ENCODE peak calls at places on chromosome 5, in ten cellular contexts. C is uterus; D is HL-60; J is neural progenitor cell; Z is HFF-Myc; F is fibroblast of lung; H is colonic mucosa; K is mucosa of descending colon; T is CD8-positive, alpha-beta T cell; X is breast epithelium. G is an unnamed sample.

GRCh38 chr5:172282277-172283019 is 1.1 kb downstream of the UBTD2 start:
- DNase-seq in C (no peak), D (no peak), J (no peak), Z (no peak), F (no peak), H (no peak), K (no peak), T (no peak), X (no peak), G (no peak)

GRCh38 chr5:139457653-139458306 is 4.8 kb downstream of the ECSCR start:
- DNase-seq in C (no peak), D (no peak), J (no peak), Z (no peak), F (no peak), H (no peak), K (no peak), T (no peak), X (no peak), G (no peak)

GRCh38 chr5:102823441-102823874 is 68.4 kb downstream of the PAM start:
- DNase-seq in C (no peak), D (no peak), J (no peak), Z (peak), F (peak), H (no peak), K (no peak), T (no peak), X (no peak), G (peak)

GRCh38 chr5:59199868-59200267 is 617.0 kb downstream of the RAB3C start:
- DNase-seq in C (no peak), D (no peak), J (no peak), Z (no peak), F (no peak), H (no peak), K (no peak), T (no peak), X (no peak), G (no peak)

GRCh38 chr5:178227138-178227659 is 5.4 kb downstream of the PHYKPL start:
- DNase-seq in C (no peak), D (no peak), J (no peak), Z (no peak), F (no peak), H (no peak), K (no peak), T (no peak), X (no peak), G (no peak)

GRCh38 chr5:2185646-2186471 is 303.1 kb upstream of the IRX4 start:
- DNase-seq in C (no peak), D (no peak), J (no peak), Z (no peak), F (no peak), H (peak), K (no peak), T (no peak), X (peak), G (no peak)

GRCh38 chr5:60339691-60340191 is 360.2 kb downstream of the DEPDC1B start:
- DNase-seq in C (peak), D (no peak), J (no peak), Z (no peak), F (peak), H (no peak), K (no peak), T (no peak), X (no peak), G (peak)

GRCh38 chr5:38660194-38660668 is 103.8 kb upstream of the LIFR start:
- DNase-seq in C (no peak), D (no peak), J (peak), Z (no peak), F (no peak), H (no peak), K (no peak), T (no peak), X (peak), G (no peak)

GRCh38 chr5:90182726-90183125 is 226.8 kb downstream of the CETN3 start:
- DNase-seq in C (no peak), D (no peak), J (no peak), Z (no peak), F (no peak), H (no peak), K (no peak), T (no peak), X (no peak), G (no peak)

GRCh38 chr5:14035859-14036440 is 91.5 kb upstream of the DNAH5 start:
- DNase-seq in C (peak), D (no peak), J (peak), Z (peak), F (peak), H (peak), K (no peak), T (no peak), X (no peak), G (peak)

GRCh38 chr5:52150501-52150900 is 637.2 kb upstream of the ITGA1 start:
- DNase-seq in C (no peak), D (no peak), J (no peak), Z (no peak), F (no peak), H (no peak), K (no peak), T (no peak), X (no peak), G (no peak)

GRCh38 chr5:172834570-172835245 is 657 bp downstream of the ERGIC1 start:
- DNase-seq in C (no peak), D (no peak), J (peak), Z (no peak), F (no peak), H (no peak), K (peak), T (no peak), X (no peak), G (peak)

GRCh38 chr5:104265531-104266130 is 703.0 kb upstream of the NUDT12 start:
- DNase-seq in C (no peak), D (no peak), J (peak), Z (no peak), F (no peak), H (no peak), K (no peak), T (no peak), X (no peak), G (no peak)

GRCh38 chr5:141040763-141041426 is 10.3 kb upstream of the PCDHB1 start:
- DNase-seq in C (peak), D (peak), J (peak), Z (peak), F (peak), H (peak), K (peak), T (peak), X (peak), G (peak)
- TF ChIP-seq CTCF in C (peak), D (peak), J (peak), Z (peak), F (peak), H (peak), K (no peak), T (no peak), X (peak), G (peak)

GRCh38 chr5:150780180-150780692 is 1.7 kb downstream of the SMIM3 start:
- DNase-seq in C (peak), D (peak), J (no peak), Z (no peak), F (peak), H (peak), K (peak), T (no peak), X (no peak), G (peak)
- H3K4me3 ChIP-seq in C (peak), D (peak), J (peak), Z (peak), F (peak), H (peak), K (no peak), T (no peak), X (peak), G (peak)

GRCh38 chr5:8184455-8185063 is 315.6 kb downstream of the MTRR start:
- DNase-seq in C (no peak), D (no peak), J (peak), Z (peak), F (peak), H (peak), K (peak), T (peak), X (no peak), G (peak)
- TF ChIP-seq CTCF in C (no peak), D (peak), J (peak), Z (peak), F (peak), H (peak), K (peak), T (peak), X (no peak), G (peak)

GRCh38 chr5:169595172-169595820 is 11.7 kb downstream of the SPDL1 start:
- DNase-seq in C (no peak), D (no peak), J (no peak), Z (no peak), F (no peak), H (no peak), K (no peak), T (no peak), X (no peak), G (no peak)
- H3K4me3 ChIP-seq in C (no peak), D (no peak), J (no peak), Z (no peak), F (no peak), H (no peak), K (no peak), T (no peak), X (no peak), G (no peak)

GRCh38 chr5:154857091-154857533 is 1.3 kb upstream of the CNOT8 start:
- DNase-seq in C (no peak), D (no peak), J (peak), Z (no peak), F (no peak), H (no peak), K (no peak), T (no peak), X (peak), G (no peak)

GRCh38 chr5:154857534-154858250 is 735 bp upstream of the CNOT8 start:
- DNase-seq in C (peak), D (peak), J (peak), Z (peak), F (peak), H (peak), K (peak), T (peak), X (peak), G (peak)

GRCh38 chr5:154858972-154859950 is 834 bp downstream of the CNOT8 start:
- DNase-seq in C (no peak), D (peak), J (no peak), Z (no peak), F (peak), H (peak), K (no peak), T (peak), X (no peak), G (peak)

GRCh38 chr5:154860123-154860522 is 1.7 kb downstream of the CNOT8 start:
- DNase-seq in C (no peak), D (peak), J (peak), Z (no peak), F (peak), H (peak), K (no peak), T (no peak), X (no peak), G (peak)

GRCh38 chr5:154858251-154858971 is at the start of gene CNOT8:
- DNase-seq in C (peak), D (peak), J (peak), Z (peak), F (peak), H (peak), K (peak), T (peak), X (peak), G (peak)
- TF ChIP-seq CTCF in C (no peak), D (no peak), J (no peak), Z (no peak), F (no peak), H (no peak), K (no peak), T (no peak), X (no peak), G (no peak)

DNA sequence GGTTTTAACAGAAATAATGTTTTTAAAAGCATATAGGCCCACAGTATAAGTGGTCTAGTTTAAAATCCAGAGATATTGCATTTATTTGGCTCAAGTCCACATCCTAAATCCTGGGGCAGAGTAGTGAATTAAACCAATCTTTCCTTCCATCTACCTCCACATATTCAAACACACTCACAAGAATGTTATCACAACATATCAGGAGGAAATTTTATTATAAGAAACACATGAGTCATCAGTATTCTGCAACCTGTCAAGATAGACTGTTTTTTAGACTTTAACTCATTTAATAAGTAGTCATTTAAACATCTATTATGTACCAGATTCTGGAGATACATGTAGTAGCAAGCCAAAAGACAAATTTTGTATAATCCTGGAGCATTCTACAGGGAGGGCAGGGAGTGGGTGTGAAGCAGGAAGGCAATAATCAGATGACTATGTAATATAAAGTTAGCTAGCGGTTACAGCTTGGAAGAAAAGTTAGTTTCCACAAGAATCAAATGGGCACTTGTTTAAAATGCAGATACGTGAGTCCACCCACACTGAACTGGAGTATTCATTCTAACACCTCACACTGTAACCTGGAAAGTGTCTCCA is 187.3 kb upstream of the PIK3R1 start:
- DNase-seq in C (no peak), D (no peak), J (no peak), Z (no peak), F (no peak), H (no peak), K (no peak), T (no peak), X (no peak), G (no peak)
- H3K4me3 ChIP-seq in C (no peak), D (no peak), J (no peak), Z (no peak), F (no peak), H (no peak), K (no peak), T (no peak), X (no peak), G (no peak)

GRCh38 chr5:116234681-116235080 is 149.9 kb downstream of the COMMD10 start:
- DNase-seq in C (no peak), D (no peak), J (no peak), Z (no peak), F (no peak), H (no peak), K (no peak), T (no peak), X (no peak), G (no peak)

GRCh38 chr5:116242363-116242762 is 157.5 kb downstream of the COMMD10 start:
- DNase-seq in C (no peak), D (no peak), J (no peak), Z (no peak), F (peak), H (no peak), K (no peak), T (no peak), X (no peak), G (peak)

GRCh38 chr5:116237917-116238502 is 153.2 kb downstream of the COMMD10 start:
- DNase-seq in C (no peak), D (no peak), J (peak), Z (no peak), F (no peak), H (no peak), K (no peak), T (no peak), X (no peak), G (peak)
- TF ChIP-seq CTCF in C (peak), D (no peak), J (peak), Z (peak), F (peak), H (no peak), K (no peak), T (no peak), X (no peak), G (peak)

GRCh38 chr5:63963926-63964325 is 1.7 kb upstream of the HTR1A start:
- DNase-seq in C (no peak), D (no peak), J (no peak), Z (no peak), F (no peak), H (no peak), K (no peak), T (no peak), X (no peak), G (no peak)

GRCh38 chr5:63961125-63961597 is 1.1 kb downstream of the HTR1A start:
- DNase-seq in C (no peak), D (no peak), J (no peak), Z (no peak), F (no peak), H (no peak), K (no peak), T (no peak), X (no peak), G (no peak)

GRCh38 chr5:63961598-63962161 is 565 bp downstream of the HTR1A start:
- DNase-seq in C (no peak), D (no peak), J (peak), Z (no peak), F (no peak), H (no peak), K (no peak), T (no peak), X (no peak), G (no peak)

GRCh38 chr5:63963080-63963735 is 963 bp upstream of the HTR1A start:
- DNase-seq in C (no peak), D (peak), J (peak), Z (peak), F (peak), H (peak), K (peak), T (no peak), X (no peak), G (peak)

DNA sequence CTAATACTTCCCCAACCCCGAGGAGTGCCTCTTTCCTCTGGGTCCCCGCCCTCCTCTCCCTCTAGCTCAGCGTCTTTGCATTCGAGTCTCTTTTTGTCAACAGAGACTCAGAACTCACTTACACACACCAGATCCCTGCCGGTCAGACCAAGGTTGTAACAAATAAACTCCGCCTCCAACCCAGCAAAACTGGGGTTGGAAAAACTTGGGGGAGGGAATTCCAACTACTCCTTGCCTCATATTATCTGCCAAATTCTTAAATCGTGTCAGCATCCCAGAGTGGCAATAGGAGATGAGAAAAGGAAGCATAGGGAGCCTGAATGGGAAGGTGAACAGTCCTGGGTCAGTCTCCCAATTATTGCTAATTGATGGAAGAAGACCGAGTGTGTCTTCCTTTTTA is at the start of gene HTR1A:
- DNase-seq in C (no peak), D (no peak), J (peak), Z (no peak), F (no peak), H (no peak), K (no peak), T (no peak), X (no peak), G (no peak)
- H3K4me3 ChIP-seq in C (no peak), D (no peak), J (peak), Z (no peak), F (no peak), H (no peak), K (no peak), T (no peak), X (no peak), G (no peak)

DNA sequence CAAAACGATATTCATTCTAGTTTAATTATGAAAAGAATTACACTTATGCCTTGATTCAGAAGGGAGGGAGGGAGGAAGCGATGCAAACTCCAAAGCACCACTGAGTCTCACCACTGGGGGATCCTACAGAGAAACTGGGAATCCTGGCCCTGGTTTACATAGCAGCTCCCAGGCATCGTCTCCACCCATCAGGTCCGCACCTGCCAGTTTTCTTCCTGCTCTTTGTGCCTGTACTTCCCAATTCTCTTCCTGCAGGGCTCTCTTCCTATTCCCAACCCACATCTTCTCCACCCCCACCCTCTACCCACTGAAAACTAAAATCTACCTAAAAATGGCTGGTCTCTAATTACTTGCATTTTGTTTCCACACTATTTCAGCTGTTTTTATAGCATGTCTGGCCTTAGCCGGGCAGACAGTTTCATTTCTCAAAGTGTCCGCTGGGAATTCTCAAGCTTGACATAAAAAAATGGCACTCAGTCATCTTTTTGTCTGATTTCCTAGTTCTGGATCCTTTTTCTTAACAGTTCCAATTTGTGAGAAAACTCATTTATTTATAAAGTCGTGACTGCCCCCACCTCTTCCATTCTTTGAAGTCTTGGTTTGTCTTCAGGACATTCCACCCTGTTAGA is 1.6 kb upstream of the TNIP1 start:
- DNase-seq in C (no peak), D (no peak), J (peak), Z (no peak), F (no peak), H (peak), K (peak), T (no peak), X (no peak), G (no peak)
- TF ChIP-seq CTCF in C (no peak), D (no peak), J (peak), Z (peak), F (no peak), H (no peak), K (no peak), T (no peak), X (peak), G (peak)

GRCh38 chr5:151156732-151157402 is 712 bp downstream of the ANXA6 start:
- DNase-seq in C (no peak), D (no peak), J (peak), Z (no peak), F (peak), H (no peak), K (peak), T (peak), X (no peak), G (no peak)

GRCh38 chr5:151155777-151156731 is 1.5 kb downstream of the ANXA6 start:
- DNase-seq in C (no peak), D (no peak), J (peak), Z (no peak), F (peak), H (no peak), K (no peak), T (no peak), X (no peak), G (peak)

GRCh38 chr5:151153300-151153699 is 4.3 kb downstream of the ANXA6 start:
- DNase-seq in C (no peak), D (no peak), J (no peak), Z (no peak), F (no peak), H (no peak), K (no peak), T (no peak), X (no peak), G (no peak)

GRCh38 chr5:151153766-151154272 is 3.8 kb downstream of the ANXA6 start:
- DNase-seq in C (no peak), D (no peak), J (no peak), Z (no peak), F (no peak), H (no peak), K (no peak), T (no peak), X (no peak), G (no peak)

DNA sequence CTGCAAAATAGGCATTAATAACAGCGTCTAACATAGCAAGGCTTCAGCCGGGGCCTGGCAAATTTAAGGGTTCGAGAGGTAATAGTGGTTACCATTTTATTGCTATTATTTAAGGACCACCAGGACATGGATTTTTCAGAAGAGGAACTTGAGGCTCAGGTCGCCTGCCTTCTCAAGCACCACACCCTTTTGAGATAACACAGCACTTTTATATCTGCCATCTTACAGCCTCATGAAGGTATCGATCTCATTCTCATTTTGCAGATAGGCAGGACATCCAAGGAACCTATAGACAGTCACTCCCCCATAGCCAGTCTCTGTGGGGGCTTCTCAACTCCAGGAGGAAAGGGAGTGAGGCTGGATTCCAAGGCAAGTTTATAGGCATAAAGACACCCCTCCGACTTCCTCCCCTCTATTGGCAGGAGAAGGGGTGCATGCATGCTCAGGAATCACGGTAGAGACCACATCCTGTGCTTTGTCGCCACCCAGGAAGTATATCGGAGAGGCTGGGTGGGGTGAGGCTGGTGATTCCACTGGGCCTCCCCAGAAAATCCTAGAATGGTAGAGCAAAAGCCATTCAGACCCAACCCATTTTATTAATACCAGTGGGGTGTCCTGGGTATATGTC is 2.3 kb downstream of the ANXA6 start:
- DNase-seq in C (no peak), D (no peak), J (no peak), Z (no peak), F (peak), H (peak), K (peak), T (peak), X (no peak), G (no peak)
- H3K4me3 ChIP-seq in C (peak), D (peak), J (no peak), Z (peak), F (peak), H (peak), K (no peak), T (peak), X (peak), G (peak)

G was measured in cardiac fibroblast.